ENCODE peak calls at places on chromosome X, in six cellular contexts. E is BE2C; J is heart left ventricle; Q is effector memory CD4-positive, alpha-beta T cell; W is adipocyte; U is uterus. G is an unnamed sample. For H3K9me3 and H3K36me3, the result is how much of the 10 kb centered on the place peaks cover.

GRCh38 chrX:16788477-16788876 is 2.2 kb downstream of the TXLNG start:
- DNase-seq in E (no peak), J (no peak), Q (no peak), W (no peak), U (peak), G (no peak)

GRCh38 chrX:134631404-134632346 is 26.6 kb downstream of the PLAC1 start:
- DNase-seq in E (peak), J (no peak), Q (no peak), W (peak), U (peak), G (no peak)

GRCh38 chrX:136933617-136934145 is 53.2 kb upstream of the RBMX start:
- DNase-seq in E (no peak), J (no peak), Q (no peak), W (no peak), U (peak), G (no peak)

GRCh38 chrX:124045109-124045508 is 83.6 kb downstream of the STAG2 start:
- DNase-seq in E (no peak), J (no peak), Q (no peak), W (peak), U (no peak), G (no peak)

GRCh38 chrX:111823068-111823467 is 52.9 kb upstream of the TRPC5OS start:
- DNase-seq in E (peak), J (no peak), Q (no peak), W (peak), U (no peak), G (no peak)

GRCh38 chrX:72620550-72621145 is 48.0 kb upstream of the HDAC8 start:
- DNase-seq in E (no peak), J (peak), Q (no peak), W (peak), U (peak), G (no peak)

GRCh38 chrX:126137899-126138298 is 28.2 kb downstream of the DCAF12L2 start:
- DNase-seq in E (no peak), J (no peak), Q (no peak), W (no peak), U (no peak), G (no peak)

GRCh38 chrX:47169726-47170515 is 23.7 kb upstream of the UBA1 start:
- DNase-seq in E (no peak), J (peak), Q (no peak), W (peak), U (peak), G (no peak)

GRCh38 chrX:150324035-150324728 is 38.9 kb upstream of the MAMLD1 start:
- DNase-seq in E (no peak), J (no peak), Q (no peak), W (peak), U (no peak), G (no peak)

GRCh38 chrX:114650351-114650750 is 66.5 kb downstream of the HTR2C start:
- DNase-seq in E (no peak), J (no peak), Q (no peak), W (peak), U (no peak), G (no peak)

GRCh38 chrX:109040057-109040456 is 303.7 kb upstream of the IRS4 start:
- DNase-seq in E (no peak), J (no peak), Q (no peak), W (no peak), U (no peak), G (no peak)

GRCh38 chrX:24838624-24839023 is 144.9 kb downstream of the POLA1 start:
- DNase-seq in E (peak), J (no peak), Q (no peak), W (peak), U (no peak), G (no peak)

GRCh38 chrX:14753436-14753835 is 119.4 kb downstream of the FANCB start:
- DNase-seq in E (no peak), J (no peak), Q (no peak), W (no peak), U (no peak), G (no peak)

GRCh38 chrX:100946521-100946920 is 17.8 kb upstream of the XKRX start:
- DNase-seq in E (no peak), J (no peak), Q (no peak), W (no peak), U (no peak), G (no peak)

GRCh38 chrX:38860106-38861013 is 59.1 kb downstream of the MID1IP1 start:
- DNase-seq in E (no peak), J (no peak), Q (no peak), W (no peak), U (no peak), G (no peak)

GRCh38 chrX:153460826-153461225 is 9.6 kb downstream of the HAUS7 start:
- DNase-seq in E (peak), J (no peak), Q (no peak), W (peak), U (no peak), G (peak)

GRCh38 chrX:55450259-55450658 is 1.7 kb upstream of the MAGEH1 start:
- DNase-seq in E (no peak), J (no peak), Q (no peak), W (peak), U (no peak), G (no peak)

GRCh38 chrX:8743126-8743732 is 11.3 kb upstream of the ANOS1 start:
- DNase-seq in E (peak), J (peak), Q (peak), W (peak), U (no peak), G (peak)

GRCh38 chrX:77276742-77277141 is 170.4 kb upstream of the FGF16 start:
- DNase-seq in E (no peak), J (no peak), Q (no peak), W (no peak), U (no peak), G (no peak)

GRCh38 chrX:152072236-152072635 is 66.1 kb downstream of the MAGEA10 start:
- DNase-seq in E (no peak), J (no peak), Q (no peak), W (peak), U (no peak), G (no peak)

GRCh38 chrX:85993539-85994197 is 53.7 kb downstream of the CHM start:
- DNase-seq in E (no peak), J (no peak), Q (no peak), W (peak), U (no peak), G (no peak)

GRCh38 chrX:40095588-40096394 is 2.0 kb downstream of the BCOR start:
- DNase-seq in E (no peak), J (peak), Q (no peak), W (peak), U (no peak), G (peak)

GRCh38 chrX:120795301-120795700 is 80.4 kb downstream of the CT47B1 start:
- DNase-seq in E (no peak), J (no peak), Q (no peak), W (peak), U (no peak), G (no peak)

GRCh38 chrX:110210417-110211139 is 107.3 kb downstream of the AMMECR1 start:
- DNase-seq in E (no peak), J (no peak), Q (no peak), W (peak), U (no peak), G (no peak)

GRCh38 chrX:55521687-55522086 is 32.0 kb upstream of the USP51 start:
- DNase-seq in E (no peak), J (no peak), Q (no peak), W (no peak), U (no peak), G (no peak)

GRCh38 chrX:1535241-1536041 is 1.5 kb downstream of the P2RY8 start:
- DNase-seq in E (no peak), J (peak), Q (no peak), W (no peak), U (no peak), G (peak)

GRCh38 chrX:41931591-41931990 is 8.2 kb upstream of the CASK start:
- DNase-seq in E (no peak), J (no peak), Q (no peak), W (no peak), U (no peak), G (no peak)

GRCh38 chrX:32987139-32987538 is 224.2 kb downstream of the DMD start:
- DNase-seq in E (no peak), J (peak), Q (no peak), W (no peak), U (no peak), G (no peak)

GRCh38 chrX:46298821-46299220 is 246.4 kb downstream of the ZNF674 start:
- DNase-seq in E (no peak), J (no peak), Q (no peak), W (peak), U (no peak), G (no peak)

GRCh38 chrX:13287816-13288215 is 32.0 kb downstream of the ATXN3L start:
- DNase-seq in E (no peak), J (no peak), Q (no peak), W (peak), U (no peak), G (no peak)

GRCh38 chrX:144334577-144334976 is 450.7 kb downstream of the UBE2NL start:
- DNase-seq in E (no peak), J (no peak), Q (no peak), W (no peak), U (no peak), G (no peak)

DNA sequence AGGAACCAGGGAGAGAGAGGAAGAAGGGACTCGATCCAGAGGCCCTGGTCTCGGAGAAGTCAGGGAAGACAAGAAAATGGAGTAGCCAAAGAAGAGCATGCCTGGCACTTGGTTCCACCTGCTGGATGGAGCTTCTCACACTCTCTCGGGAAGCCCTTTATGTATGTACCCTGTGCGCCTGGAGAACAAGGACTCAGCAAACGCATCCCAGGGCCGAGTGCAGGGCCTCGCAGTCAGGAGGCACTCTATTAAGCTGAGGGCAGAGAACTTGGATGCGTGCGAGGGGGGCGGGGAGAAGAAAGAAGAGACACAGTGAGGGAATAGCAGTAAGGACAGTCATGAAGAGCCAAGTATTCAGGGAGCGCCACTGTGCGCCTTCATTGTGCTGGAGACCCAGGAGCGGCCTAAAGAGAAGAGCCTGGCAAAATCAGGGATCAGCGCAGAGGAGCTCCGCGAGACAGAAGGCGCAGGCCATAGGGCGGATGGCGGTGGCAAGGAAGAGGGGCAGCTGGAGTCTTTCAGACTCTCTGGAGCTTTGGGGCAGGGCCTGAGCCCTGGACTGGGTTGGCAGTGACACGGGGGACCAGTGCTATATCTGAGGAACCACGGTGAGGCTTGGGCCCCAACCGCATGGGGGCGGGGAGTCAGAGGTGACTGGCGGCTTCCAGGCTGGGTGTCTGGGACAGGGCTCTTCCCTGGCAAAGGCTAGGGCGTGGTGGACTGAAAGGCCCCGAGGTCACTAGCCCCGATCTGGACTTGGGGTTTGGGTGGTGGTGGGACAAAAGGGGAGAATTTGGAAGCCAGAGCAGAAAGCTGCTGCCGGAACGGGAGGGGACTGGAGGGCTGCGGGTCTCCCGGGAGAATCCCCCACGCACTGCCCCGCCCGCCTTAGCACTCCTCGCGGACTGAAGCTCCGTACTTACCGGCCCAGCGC is 1.9 kb upstream of the SEPTIN6 start:
- DNase-seq in E (no peak), J (no peak), Q (no peak), W (no peak), U (no peak), G (no peak)
- H3K4me3 ChIP-seq in E (no peak), J (no peak), Q (no peak), W (no peak), U (no peak), G (no peak)

DNA sequence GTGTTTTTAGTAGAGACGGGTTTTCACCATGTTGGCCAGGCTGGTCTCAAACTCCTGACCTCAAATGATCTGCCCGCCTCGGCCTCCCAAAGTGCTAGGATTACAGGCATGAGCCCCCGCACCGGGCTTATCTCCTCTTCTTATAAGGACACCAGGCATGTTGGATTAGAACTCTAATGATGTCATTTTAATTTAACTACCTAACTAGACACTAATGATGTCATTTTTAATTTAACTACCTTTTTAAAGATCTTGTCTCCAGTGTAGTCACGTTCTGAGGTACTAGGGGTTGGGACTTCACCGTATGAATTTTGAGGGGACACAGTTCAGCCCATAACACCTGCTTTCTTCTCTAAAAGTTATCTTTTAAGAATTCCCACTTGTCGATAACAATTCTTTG is 37.7 kb upstream of the MAGED1 start:
- DNase-seq in E (no peak), J (no peak), Q (no peak), W (no peak), U (no peak), G (no peak)
- H3K9me3 ChIP-seq in E (under half), J (under half), Q (under half), W (half or more), U (under half), G (under half)

GRCh38 chrX:19552793-19553192 is 37.5 kb upstream of the MAP3K15 start:
- DNase-seq in E (no peak), J (no peak), Q (no peak), W (no peak), U (no peak), G (no peak)

GRCh38 chrX:19548934-19549333 is 33.6 kb upstream of the MAP3K15 start:
- DNase-seq in E (no peak), J (no peak), Q (no peak), W (no peak), U (no peak), G (no peak)

GRCh38 chrX:19545651-19546050 is 30.3 kb upstream of the MAP3K15 start:
- DNase-seq in E (no peak), J (no peak), Q (no peak), W (no peak), U (no peak), G (no peak)

GRCh38 chrX:19548279-19548678 is 33.0 kb upstream of the MAP3K15 start:
- DNase-seq in E (no peak), J (no peak), Q (no peak), W (no peak), U (no peak), G (no peak)

GRCh38 chrX:19549838-19550237 is 34.5 kb upstream of the MAP3K15 start:
- DNase-seq in E (no peak), J (no peak), Q (no peak), W (no peak), U (no peak), G (no peak)
- H3K36me3 ChIP-seq in E (under half), J (under half), Q (under half), W (under half), U (under half), G (under half)

GRCh38 chrX:2824886-2825285 is 3.8 kb upstream of the GYG2 start:
- DNase-seq in E (no peak), J (no peak), Q (no peak), W (no peak), U (no peak), G (no peak)

GRCh38 chrX:2820131-2820771 is 8.5 kb upstream of the GYG2 start:
- DNase-seq in E (no peak), J (no peak), Q (no peak), W (no peak), U (no peak), G (no peak)

GRCh38 chrX:2819345-2820130 is 9.2 kb upstream of the GYG2 start:
- DNase-seq in E (no peak), J (no peak), Q (no peak), W (peak), U (no peak), G (no peak)

GRCh38 chrX:2828404-2829065 is at the start of gene GYG2:
- DNase-seq in E (peak), J (no peak), Q (no peak), W (peak), U (no peak), G (no peak)

GRCh38 chrX:2823795-2824386 is 4.8 kb upstream of the GYG2 start:
- DNase-seq in E (no peak), J (no peak), Q (no peak), W (no peak), U (no peak), G (no peak)
- H3K4me3 ChIP-seq in E (no peak), J (no peak), Q (no peak), W (peak), U (no peak), G (no peak)

DNA sequence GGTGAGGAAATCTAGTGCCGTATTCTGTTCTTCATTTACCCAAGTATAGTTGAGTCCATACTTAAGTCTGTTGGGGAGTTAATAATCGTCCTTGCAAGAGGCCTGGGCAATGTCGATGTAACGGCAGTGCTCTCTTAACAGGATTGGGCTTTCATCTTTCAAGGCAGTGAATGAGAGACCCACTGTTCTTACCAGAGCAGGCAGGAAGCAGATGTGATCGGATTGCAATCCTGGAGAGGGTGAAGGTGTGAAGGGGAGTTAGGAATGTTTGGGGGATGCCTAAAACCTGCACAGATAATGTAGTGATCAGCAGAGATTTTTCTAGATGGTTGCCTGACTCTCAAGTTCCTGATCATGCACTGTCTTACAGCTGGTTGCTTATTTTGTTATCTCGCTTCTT is 308.4 kb downstream of the AFF2 start:
- DNase-seq in E (no peak), J (no peak), Q (no peak), W (no peak), U (no peak), G (no peak)
- H3K9me3 ChIP-seq in E (under half), J (under half), Q (under half), W (under half), U (under half), G (under half)

GRCh38 chrX:129585691-129586090 is 45.6 kb downstream of the OCRL start:
- DNase-seq in E (no peak), J (no peak), Q (no peak), W (peak), U (no peak), G (no peak)
- H3K36me3 ChIP-seq in E (under half), J (half or more), Q (under half), W (under half), U (under half), G (under half)

DNA sequence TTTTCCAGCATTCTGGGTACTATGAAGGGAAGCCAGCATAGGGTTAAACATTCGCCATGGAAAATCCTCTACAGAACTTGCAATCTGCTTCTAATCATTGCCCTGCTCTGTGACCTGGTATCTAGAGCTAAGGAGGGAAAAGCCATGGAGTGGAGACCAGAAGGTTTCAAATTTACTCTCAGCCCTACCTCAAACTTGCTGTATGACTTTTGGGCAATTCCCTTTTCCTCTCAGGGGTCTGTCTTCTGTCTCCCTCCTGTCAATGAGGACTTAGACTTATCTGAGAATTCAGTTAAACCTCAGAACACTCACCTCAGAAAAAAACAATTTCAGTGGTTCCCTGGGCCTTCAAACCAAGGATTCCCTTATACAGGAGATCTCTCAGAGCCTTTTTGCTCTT is 29.1 kb downstream of the ARHGEF9 start:
- DNase-seq in E (no peak), J (no peak), Q (no peak), W (no peak), U (no peak), G (no peak)
- H3K4me3 ChIP-seq in E (no peak), J (no peak), Q (no peak), W (peak), U (no peak), G (peak)

GRCh38 chrX:45228126-45228525 is 27.4 kb upstream of the DIPK2B start:
- DNase-seq in E (no peak), J (no peak), Q (no peak), W (no peak), U (no peak), G (no peak)

GRCh38 chrX:45229348-45229747 is 28.7 kb upstream of the DIPK2B start:
- DNase-seq in E (no peak), J (no peak), Q (no peak), W (no peak), U (no peak), G (no peak)

GRCh38 chrX:45230410-45230809 is 29.7 kb upstream of the DIPK2B start:
- DNase-seq in E (no peak), J (no peak), Q (no peak), W (no peak), U (no peak), G (no peak)

GRCh38 chrX:45233541-45233940 is 32.9 kb upstream of the DIPK2B start:
- DNase-seq in E (no peak), J (no peak), Q (no peak), W (no peak), U (no peak), G (no peak)

DNA sequence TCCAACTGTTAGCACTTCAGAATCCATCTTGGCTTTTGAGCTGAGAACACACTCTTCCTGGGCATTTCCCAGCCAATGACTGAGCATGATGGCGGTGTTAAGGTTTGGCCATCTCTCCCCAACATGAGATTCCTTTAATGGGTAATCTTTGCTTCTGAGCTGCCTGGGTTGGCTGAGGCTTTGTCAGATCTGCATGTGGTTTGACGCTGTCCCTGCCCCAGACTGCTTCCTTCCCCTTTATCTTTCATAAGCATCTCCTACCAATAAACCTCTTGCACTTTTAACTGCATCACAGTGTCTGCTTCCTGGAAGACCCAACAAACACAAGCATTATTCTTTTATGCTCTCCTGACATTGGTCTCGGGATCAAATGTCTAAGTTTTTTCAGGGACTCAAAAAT is 31.5 kb upstream of the DIPK2B start:
- DNase-seq in E (no peak), J (no peak), Q (peak), W (no peak), U (no peak), G (peak)
- H3K9me3 ChIP-seq in E (under half), J (under half), Q (under half), W (under half), U (under half), G (under half)